ENCODE peak calls at places on chromosomes 2 and 18, in five cellular contexts. One of them, this sample, is unnamed.

GRCh38 chr2:239583171-239583878 is 182.5 kb upstream of the HDAC4 start:
- DNase-seq in activated naive CD4-positive, alpha-beta T cell: no peak
- DNase-seq in GM23248: no peak
- DNase-seq in HTR-8/SVneo: no peak
- DNase-seq in NCI-H774: no peak
- DNase-seq in this sample: no peak

GRCh38 chr2:68110102-68110501 is 47.3 kb upstream of the C1D start:
- DNase-seq in NCI-H774: no peak
- DNase-seq in activated naive CD4-positive, alpha-beta T cell: no peak
- DNase-seq in HTR-8/SVneo: no peak
- DNase-seq in GM23248: no peak
- DNase-seq in this sample: no peak

GRCh38 chr18:61992923-61993322 is 100.1 kb upstream of the RNF152 start:
- DNase-seq in activated naive CD4-positive, alpha-beta T cell: no peak
- DNase-seq in NCI-H774: no peak
- DNase-seq in GM23248: peak
- DNase-seq in HTR-8/SVneo: no peak
- DNase-seq in this sample: peak

GRCh38 chr18:13494879-13495465 is 231.4 kb downstream of the FAM210A start:
- DNase-seq in activated naive CD4-positive, alpha-beta T cell: no peak
- DNase-seq in GM23248: no peak
- DNase-seq in NCI-H774: no peak
- DNase-seq in HTR-8/SVneo: no peak
- DNase-seq in this sample: no peak

GRCh38 chr2:167136876-167137579 is 248.7 kb downstream of the XIRP2 start:
- DNase-seq in activated naive CD4-positive, alpha-beta T cell: no peak
- DNase-seq in NCI-H774: no peak
- DNase-seq in GM23248: no peak
- DNase-seq in HTR-8/SVneo: no peak
- DNase-seq in this sample: no peak

GRCh38 chr2:108189316-108189715 is 50.5 kb upstream of the SULT1C3 start:
- DNase-seq in GM23248: peak
- DNase-seq in NCI-H774: peak
- DNase-seq in activated naive CD4-positive, alpha-beta T cell: no peak
- DNase-seq in HTR-8/SVneo: no peak
- DNase-seq in this sample: no peak

GRCh38 chr2:95271381-95271971 is 2.8 kb upstream of the PROM2 start:
- DNase-seq in activated naive CD4-positive, alpha-beta T cell: no peak
- DNase-seq in GM23248: no peak
- DNase-seq in NCI-H774: no peak
- DNase-seq in HTR-8/SVneo: no peak
- DNase-seq in this sample: no peak

GRCh38 chr2:239292531-239292930 is 108.3 kb downstream of the HDAC4 start:
- DNase-seq in NCI-H774: no peak
- DNase-seq in GM23248: no peak
- DNase-seq in activated naive CD4-positive, alpha-beta T cell: no peak
- DNase-seq in HTR-8/SVneo: no peak
- DNase-seq in this sample: no peak

GRCh38 chr2:190214434-190215194 is 105.0 kb downstream of the HIBCH start:
- DNase-seq in HTR-8/SVneo: no peak
- DNase-seq in NCI-H774: no peak
- DNase-seq in activated naive CD4-positive, alpha-beta T cell: no peak
- DNase-seq in GM23248: peak
- DNase-seq in this sample: peak

GRCh38 chr18:45237639-45238038 is 377.6 kb upstream of the SLC14A2 start:
- DNase-seq in activated naive CD4-positive, alpha-beta T cell: no peak
- DNase-seq in NCI-H774: no peak
- DNase-seq in GM23248: no peak
- DNase-seq in HTR-8/SVneo: no peak
- DNase-seq in this sample: no peak

GRCh38 chr2:37349376-37349775 is 4.9 kb downstream of the QPCT start:
- DNase-seq in GM23248: peak
- DNase-seq in activated naive CD4-positive, alpha-beta T cell: no peak
- DNase-seq in NCI-H774: peak
- DNase-seq in HTR-8/SVneo: no peak
- DNase-seq in this sample: no peak

GRCh38 chr2:74301262-74301661 is 42.0 kb downstream of the SLC4A5 start:
- DNase-seq in GM23248: no peak
- DNase-seq in HTR-8/SVneo: no peak
- DNase-seq in NCI-H774: no peak
- DNase-seq in activated naive CD4-positive, alpha-beta T cell: no peak
- DNase-seq in this sample: no peak

GRCh38 chr2:24711881-24712280 is 81.3 kb downstream of the PTRHD1 start:
- DNase-seq in HTR-8/SVneo: no peak
- DNase-seq in GM23248: no peak
- DNase-seq in NCI-H774: no peak
- DNase-seq in activated naive CD4-positive, alpha-beta T cell: no peak
- DNase-seq in this sample: no peak

GRCh38 chr18:42001801-42002200 is 46.8 kb downstream of the PIK3C3 start:
- DNase-seq in activated naive CD4-positive, alpha-beta T cell: no peak
- DNase-seq in GM23248: no peak
- DNase-seq in NCI-H774: no peak
- DNase-seq in HTR-8/SVneo: no peak
- DNase-seq in this sample: no peak

GRCh38 chr2:157320409-157320808 is 5.2 kb downstream of the ERMN start:
- DNase-seq in activated naive CD4-positive, alpha-beta T cell: no peak
- DNase-seq in GM23248: no peak
- DNase-seq in NCI-H774: no peak
- DNase-seq in HTR-8/SVneo: no peak
- DNase-seq in this sample: no peak

GRCh38 chr2:238947920-238948710 is 100.2 kb downstream of the TWIST2 start:
- DNase-seq in HTR-8/SVneo: peak
- DNase-seq in activated naive CD4-positive, alpha-beta T cell: no peak
- DNase-seq in NCI-H774: no peak
- DNase-seq in GM23248: peak
- DNase-seq in this sample: peak

GRCh38 chr2:73262108-73262651 is 22.1 kb downstream of the FBXO41 start:
- DNase-seq in activated naive CD4-positive, alpha-beta T cell: no peak
- DNase-seq in GM23248: no peak
- DNase-seq in NCI-H774: no peak
- DNase-seq in HTR-8/SVneo: no peak
- DNase-seq in this sample: no peak

GRCh38 chr18:62325806-62326645 is 916 bp downstream of the TNFRSF11A start:
- DNase-seq in HTR-8/SVneo: no peak
- DNase-seq in GM23248: peak
- DNase-seq in activated naive CD4-positive, alpha-beta T cell: no peak
- DNase-seq in NCI-H774: no peak
- DNase-seq in this sample: no peak

GRCh38 chr2:176126929-176127768 is 2.4 kb upstream of the HOXD8 start:
- DNase-seq in GM23248: peak
- DNase-seq in NCI-H774: peak
- DNase-seq in activated naive CD4-positive, alpha-beta T cell: peak
- DNase-seq in HTR-8/SVneo: no peak
- DNase-seq in this sample: peak

GRCh38 chr2:45833301-45833967 is 182.0 kb downstream of the PRKCE start:
- DNase-seq in GM23248: no peak
- DNase-seq in activated naive CD4-positive, alpha-beta T cell: no peak
- DNase-seq in NCI-H774: no peak
- DNase-seq in HTR-8/SVneo: no peak
- DNase-seq in this sample: no peak

GRCh38 chr18:74146756-74147155 is 878 bp downstream of the FBXO15 start:
- DNase-seq in GM23248: peak
- DNase-seq in NCI-H774: no peak
- DNase-seq in HTR-8/SVneo: no peak
- DNase-seq in activated naive CD4-positive, alpha-beta T cell: no peak
- DNase-seq in this sample: peak

GRCh38 chr18:13653746-13654455 is 72.5 kb downstream of the FAM210A start:
- DNase-seq in HTR-8/SVneo: no peak
- DNase-seq in activated naive CD4-positive, alpha-beta T cell: no peak
- DNase-seq in NCI-H774: no peak
- DNase-seq in GM23248: peak
- DNase-seq in this sample: no peak

GRCh38 chr2:131417886-131418285 is 53.9 kb upstream of the RAB6D start:
- DNase-seq in NCI-H774: no peak
- DNase-seq in GM23248: no peak
- DNase-seq in HTR-8/SVneo: no peak
- DNase-seq in activated naive CD4-positive, alpha-beta T cell: no peak
- DNase-seq in this sample: no peak

GRCh38 chr2:56185582-56186046 is 1.8 kb downstream of the CCDC85A start:
- DNase-seq in NCI-H774: no peak
- DNase-seq in GM23248: peak
- DNase-seq in activated naive CD4-positive, alpha-beta T cell: no peak
- DNase-seq in HTR-8/SVneo: peak
- DNase-seq in this sample: peak

GRCh38 chr2:202025816-202026215 is 7.8 kb upstream of the FZD7 start:
- DNase-seq in activated naive CD4-positive, alpha-beta T cell: no peak
- DNase-seq in GM23248: no peak
- DNase-seq in NCI-H774: no peak
- DNase-seq in HTR-8/SVneo: no peak
- DNase-seq in this sample: no peak

GRCh38 chr2:75596784-75597183 is 36.0 kb upstream of the EVA1A start:
- DNase-seq in activated naive CD4-positive, alpha-beta T cell: no peak
- DNase-seq in HTR-8/SVneo: no peak
- DNase-seq in GM23248: peak
- DNase-seq in NCI-H774: no peak
- DNase-seq in this sample: no peak

GRCh38 chr2:3787768-3788167 is 84.4 kb downstream of the DCDC2C start:
- DNase-seq in GM23248: no peak
- DNase-seq in HTR-8/SVneo: no peak
- DNase-seq in NCI-H774: no peak
- DNase-seq in activated naive CD4-positive, alpha-beta T cell: no peak
- DNase-seq in this sample: no peak

This sample was measured in fibroblast of the aortic adventitia.